ENCODE peak calls at places on chromosomes 3 and 15, in four cellular contexts. X is IMR-90, Y is neuronal stem cell, D is trophoblast cell. N is an unnamed sample.

GRCh38 chr3:131526801-131527347 is 24.1 kb upstream of the MRPL3 start:
- DNase-seq in X (peak; percentile 19), Y (peak; percentile 42), D (peak; percentile 51), N (peak; percentile 95)

GRCh38 chr3:29516164-29516563 is 235.3 kb downstream of the RBMS3 start:
- DNase-seq in X (no peak), Y (no peak), D (no peak), N (no peak)

GRCh38 chr15:55033574-55033973 is 163.2 kb downstream of the RSL24D1 start:
- DNase-seq in X (no peak), Y (no peak), D (no peak), N (no peak)

GRCh38 chr3:161430307-161430706 is 59.0 kb upstream of the SPTSSB start:
- DNase-seq in X (no peak), Y (no peak), D (no peak), N (no peak)

GRCh38 chr3:73624363-73625123 is at the start of gene PDZRN3:
- DNase-seq in X (peak; percentile 82), Y (peak; percentile 69), D (no peak), N (peak; percentile 74)

GRCh38 chr3:108486910-108487309 is 23.5 kb downstream of the MYH15 start:
- DNase-seq in X (peak; percentile 71), Y (no peak), D (no peak), N (no peak)

GRCh38 chr15:89685995-89686394 is 4.6 kb downstream of the PEX11A start:
- DNase-seq in X (no peak), Y (no peak), D (no peak), N (no peak)

GRCh38 chr3:29240248-29240647 is 40.6 kb upstream of the RBMS3 start:
- DNase-seq in X (peak; percentile 66), Y (no peak), D (no peak), N (no peak)

GRCh38 chr15:80489030-80489594 is 84.9 kb downstream of the ARNT2 start:
- DNase-seq in X (peak; percentile 93), Y (no peak), D (no peak), N (no peak)

GRCh38 chr3:24608701-24609387 is 114.2 kb upstream of the THRB start:
- DNase-seq in X (no peak), Y (no peak), D (no peak), N (no peak)

GRCh38 chr3:4986175-4986610 is 7.0 kb downstream of the BHLHE40 start:
- DNase-seq in X (peak; percentile 64), Y (no peak), D (no peak), N (no peak)

GRCh38 chr3:183409219-183409618 is 19.2 kb downstream of the MCF2L2 start:
- DNase-seq in X (no peak), Y (no peak), D (no peak), N (no peak)

GRCh38 chr3:34533468-34533867 is 735.0 kb downstream of the PDCD6IP start:
- DNase-seq in X (no peak), Y (no peak), D (no peak), N (no peak)

GRCh38 chr3:20023663-20024417 is 11.8 kb upstream of the PP2D1 start:
- DNase-seq in X (no peak), Y (no peak), D (no peak), N (no peak)

GRCh38 chr3:182058488-182058887 is 346.8 kb downstream of the SOX2 start:
- DNase-seq in X (no peak), Y (no peak), D (no peak), N (no peak)

GRCh38 chr3:129040579-129041300 is 19.8 kb upstream of the GP9 start:
- DNase-seq in X (no peak), Y (no peak), D (no peak), N (peak; percentile 42)

GRCh38 chr3:24387000-24387399 is 107.7 kb downstream of the THRB start:
- DNase-seq in X (no peak), Y (no peak), D (peak; percentile 4), N (no peak)

GRCh38 chr3:10621749-10622148 is 116.4 kb upstream of the ATP2B2 start:
- DNase-seq in X (no peak), Y (no peak), D (no peak), N (no peak)

GRCh38 chr3:153087595-153088566 is 74.1 kb upstream of the RAP2B start:
- DNase-seq in X (peak; percentile 89), Y (no peak), D (no peak), N (no peak)

GRCh38 chr3:196547067-196547466 is 21.3 kb downstream of the WDR53 start:
- DNase-seq in X (no peak), Y (no peak), D (no peak), N (no peak)

GRCh38 chr3:184059424-184059823 is 6.6 kb downstream of the HTR3C start:
- DNase-seq in X (no peak), Y (no peak), D (no peak), N (no peak)

GRCh38 chr3:151290673-151291072 is 12.3 kb upstream of the P2RY14 start:
- DNase-seq in X (peak; percentile 66), Y (no peak), D (no peak), N (no peak)

GRCh38 chr3:20400686-20401085 is 214.7 kb upstream of the SGO1 start:
- DNase-seq in X (no peak), Y (no peak), D (no peak), N (no peak)

GRCh38 chr3:65955792-65956477 is 82.8 kb downstream of the MAGI1 start:
- DNase-seq in X (peak; percentile 88), Y (no peak), D (peak; percentile 35), N (no peak)

GRCh38 chr3:193732391-193732790 is 139.4 kb downstream of the OPA1 start:
- DNase-seq in X (peak; percentile 91), Y (no peak), D (peak; percentile 16), N (no peak)

GRCh38 chr3:166013073-166013679 is 176.0 kb upstream of the BCHE start:
- DNase-seq in X (peak; percentile 37), Y (peak; percentile 20), D (peak; percentile 23), N (no peak)

GRCh38 chr3:45915518-45916231 is 27.6 kb upstream of the CXCR6 start:
- DNase-seq in X (peak; percentile 94), Y (no peak), D (no peak), N (no peak)

GRCh38 chr3:196688349-196688748 is 23.7 kb downstream of the CEP19 start:
- DNase-seq in X (peak; percentile 69), Y (no peak), D (peak; percentile 16), N (no peak)

GRCh38 chr15:78810377-78811123 is 714 bp downstream of the ADAMTS7 start:
- DNase-seq in X (peak; percentile 35), Y (peak; percentile 57), D (no peak), N (peak; percentile 45)

GRCh38 chr3:194107126-194107525 is 28.8 kb upstream of the HES1 start:
- DNase-seq in X (no peak), Y (no peak), D (no peak), N (no peak)

GRCh38 chr3:185958626-185959025 is 20.8 kb upstream of the TRA2B start:
- DNase-seq in X (peak; percentile 24), Y (no peak), D (no peak), N (no peak)

GRCh38 chr3:161630791-161631190 is 134.2 kb downstream of the OTOL1 start:
- DNase-seq in X (no peak), Y (peak; percentile 18), D (no peak), N (no peak)

GRCh38 chr3:38278841-38279240 is 3.3 kb upstream of the SLC22A14 start:
- DNase-seq in X (no peak), Y (no peak), D (no peak), N (no peak)

GRCh38 chr15:59997070-59997701 is 6.9 kb upstream of the FOXB1 start:
- DNase-seq in X (no peak), Y (peak; percentile 95), D (peak; percentile 43), N (peak; percentile 92)

GRCh38 chr15:90603893-90604292 is 74.2 kb downstream of the CRTC3 start:
- DNase-seq in X (no peak), Y (no peak), D (no peak), N (no peak)

GRCh38 chr15:78242128-78242527 is 7.8 kb upstream of the ACSBG1 start:
- DNase-seq in X (no peak), Y (peak; percentile 12), D (no peak), N (peak; percentile 64)

GRCh38 chr3:72041531-72041930 is 256.6 kb upstream of the PROK2 start:
- DNase-seq in X (no peak), Y (no peak), D (no peak), N (no peak)

GRCh38 chr3:191762323-191762960 is 301.5 kb downstream of the PYDC2 start:
- DNase-seq in X (no peak), Y (no peak), D (no peak), N (no peak)

GRCh38 chr15:38665586-38665985 is 101.0 kb upstream of the RASGRP1 start:
- DNase-seq in X (no peak), Y (no peak), D (no peak), N (no peak)

GRCh38 chr15:62301993-62302665 is 137.0 kb upstream of the C2CD4B start:
- DNase-seq in X (peak; percentile 1), Y (no peak), D (no peak), N (no peak)

GRCh38 chr15:62296756-62297507 is 131.8 kb upstream of the C2CD4B start:
- DNase-seq in X (no peak), Y (no peak), D (no peak), N (no peak)

GRCh38 chr15:62297933-62298332 is 132.8 kb upstream of the C2CD4B start:
- DNase-seq in X (no peak), Y (no peak), D (no peak), N (no peak)

GRCh38 chr15:62299541-62299940 is 134.5 kb upstream of the C2CD4B start:
- DNase-seq in X (no peak), Y (no peak), D (no peak), N (no peak)

DNA sequence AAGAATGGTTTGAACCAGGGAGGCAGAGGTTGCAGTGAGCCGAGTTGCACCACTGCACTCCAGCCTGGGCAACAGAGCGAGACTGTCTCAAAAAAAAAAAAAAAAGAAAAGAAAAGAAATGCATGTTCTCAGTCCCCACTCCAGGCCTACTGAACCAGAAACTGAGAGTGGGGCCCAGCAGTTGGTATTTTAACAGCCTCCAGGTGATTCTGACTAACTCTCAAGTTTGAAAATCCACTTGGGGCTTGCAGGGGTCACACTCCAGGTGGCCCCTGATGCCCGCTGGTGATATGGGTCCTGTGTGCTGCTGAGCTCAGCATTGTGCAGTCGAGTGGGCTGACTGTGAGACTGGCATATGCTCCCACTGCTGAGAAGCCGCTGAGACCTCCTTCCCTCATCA is 133.7 kb upstream of the C2CD4B start:
- DNase-seq in X (no peak), Y (no peak), D (no peak), N (no peak)
- H3K18ac ChIP-seq in X (no peak overlapping the region), Y (peak overlapping the region; percentile 51), D (no peak overlapping the region), N (no peak overlapping the region)

GRCh38 chr15:29685156-29686078 is 136.9 kb downstream of the TJP1 start:
- DNase-seq in X (peak; percentile 79), Y (no peak), D (no peak), N (no peak)
- H3K18ac ChIP-seq in X (no peak overlapping the region), Y (peak overlapping the region; percentile 71), D (no peak overlapping the region), N (no peak overlapping the region)

GRCh38 chr15:73695773-73696640 is 11.8 kb downstream of the CD276 start:
- DNase-seq in X (no peak), Y (no peak), D (no peak), N (no peak)
- H3K18ac ChIP-seq in X (no peak overlapping the region), Y (no peak overlapping the region), D (peak overlapping the region; percentile 8), N (peak overlapping the region; percentile 10)

GRCh38 chr3:187621881-187622280 is 48.3 kb downstream of the SST start:
- DNase-seq in X (no peak), Y (no peak), D (no peak), N (no peak)
- H3K18ac ChIP-seq in X (no peak overlapping the region), Y (no peak overlapping the region), D (no peak overlapping the region), N (no peak overlapping the region)

N was measured in H9.